ENCODE peak calls at places on chromosomes 4 and X, in seven cellular contexts. W is heart left ventricle, Z is A549, C is HCT116, K is GM12892, V is tibial nerve, I is endothelial cell of umbilical vein. U is an unnamed sample.

GRCh38 chrX:119885554-119886428 is 9.9 kb upstream of the AKAP14 start:
- DNase-seq in I (no peak), C (no peak), W (no peak), K (no peak), Z (peak; percentile 72), V (no peak), U (no peak)

GRCh38 chrX:2811271-2811670 is 17.5 kb upstream of the GYG2 start:
- DNase-seq in I (no peak), Z (no peak), C (no peak), W (no peak), V (no peak), K (no peak), U (no peak)

GRCh38 chr4:165872443-165873297 is at the start of gene TLL1:
- DNase-seq in K (no peak), V (no peak), Z (no peak), C (no peak), I (peak; percentile 50), W (peak; percentile 19), U (no peak)

GRCh38 chrX:9102956-9103355 is 69.0 kb upstream of the FAM9B start:
- DNase-seq in C (no peak), K (no peak), I (no peak), Z (no peak), V (no peak), W (no peak), U (no peak)

GRCh38 chrX:25014366-25014838 is 1.4 kb downstream of the ARX start:
- DNase-seq in K (no peak), C (no peak), Z (no peak), I (no peak), W (no peak), V (no peak), U (no peak)

GRCh38 chr4:5824227-5824626 is 68.7 kb downstream of the CRMP1 start:
- DNase-seq in V (no peak), I (peak; percentile 43), K (no peak), Z (no peak), C (no peak), W (no peak), U (no peak)

GRCh38 chr4:118180776-118181175 is 146.5 kb downstream of the NDST3 start:
- DNase-seq in Z (no peak), W (no peak), I (no peak), V (no peak), C (no peak), K (no peak), U (no peak)

GRCh38 chrX:97074400-97074799 is 190.7 kb downstream of the RPA4 start:
- DNase-seq in I (no peak), Z (no peak), V (no peak), K (no peak), W (no peak), C (no peak), U (no peak)

GRCh38 chrX:18899796-18900380 is 84.0 kb downstream of the PHKA2 start:
- DNase-seq in I (peak; percentile 3), Z (peak; percentile 58), K (no peak), V (no peak), W (no peak), C (no peak), U (no peak)

GRCh38 chr4:139188648-139189416 is 11.8 kb upstream of the ELF2 start:
- DNase-seq in Z (no peak), V (no peak), C (no peak), W (no peak), I (no peak), K (no peak), U (no peak)
- TF ChIP-seq POLR2A in Z (no peak), V (no peak), C (no peak), W (no peak), I (no peak), K (no peak), U (no peak)

GRCh38 chrX:103063191-103063845 is 653 bp downstream of the BEX1 start:
- DNase-seq in W (no peak), Z (no peak), V (no peak), I (peak; percentile 28), C (no peak), K (no peak), U (no peak)

GRCh38 chrX:103066606-103067005 is 2.6 kb upstream of the BEX1 start:
- DNase-seq in I (no peak), C (no peak), V (no peak), Z (no peak), K (no peak), W (no peak), U (no peak)

GRCh38 chrX:103061486-103061885 is 2.5 kb downstream of the BEX1 start:
- DNase-seq in K (no peak), I (no peak), V (no peak), Z (no peak), W (no peak), C (no peak), U (no peak)

DNA sequence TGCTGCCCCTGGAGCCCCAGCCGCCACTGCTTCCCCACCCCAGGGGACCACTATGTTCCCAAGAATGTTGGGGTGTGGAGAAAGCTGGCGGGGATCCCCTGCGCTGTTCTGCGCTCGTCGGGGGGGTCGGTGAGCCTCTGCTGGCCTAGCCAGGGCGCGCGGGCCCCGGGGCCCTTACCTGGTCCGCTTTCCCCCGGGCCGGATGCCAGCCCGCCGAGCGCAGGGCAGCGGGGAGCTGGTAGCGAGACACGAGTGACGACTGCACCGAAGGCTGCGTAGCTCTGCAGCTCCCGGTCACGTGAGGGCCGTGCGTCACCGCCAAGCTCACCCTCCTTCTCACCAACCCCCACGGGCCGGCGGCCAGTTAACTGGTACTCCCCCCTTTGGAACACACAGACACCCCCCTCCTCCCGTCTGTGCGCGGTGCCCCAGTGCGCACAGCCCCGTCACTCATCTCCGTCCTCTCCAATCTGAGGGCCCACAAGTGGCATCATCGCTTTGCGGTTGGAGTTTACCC is at the start of gene BEX1:
- DNase-seq in I (no peak), Z (no peak), C (no peak), V (no peak), W (peak; percentile 28), K (no peak), U (peak; percentile 58)
- TF ChIP-seq POLR2A in I (no peak), Z (no peak), C (no peak), V (no peak), W (no peak), K (no peak), U (no peak)

DNA sequence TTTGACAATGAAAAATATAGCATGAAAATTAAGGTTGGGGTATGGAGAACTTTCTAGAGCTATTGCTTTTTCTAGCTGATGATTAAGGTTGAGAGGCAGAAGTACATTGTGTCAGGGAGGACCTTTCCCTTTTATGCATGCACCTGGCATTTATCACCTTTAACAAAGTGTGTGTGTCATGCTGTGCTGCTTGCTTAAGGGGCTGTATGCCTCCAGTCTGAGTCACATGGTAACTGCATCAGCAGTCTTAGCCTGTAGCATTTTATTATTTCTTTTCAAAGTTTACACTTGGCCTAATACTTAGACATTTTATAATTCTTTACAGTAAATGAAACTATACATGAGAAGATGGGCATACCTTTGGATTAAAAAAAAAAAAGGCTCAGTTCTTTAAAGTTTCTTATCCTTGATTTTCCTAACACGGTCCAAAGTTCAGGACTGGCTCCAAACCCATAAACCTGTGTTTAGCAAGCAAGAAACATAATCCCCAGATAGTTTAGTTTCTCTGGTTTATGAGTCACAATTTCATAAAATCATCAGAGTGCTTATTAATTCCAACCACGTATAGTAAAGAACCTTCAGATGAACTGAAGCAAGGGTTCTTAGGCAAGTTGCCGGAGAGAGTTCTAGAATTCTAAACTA is 14.5 kb downstream of the NPNT start:
- DNase-seq in Z (peak; percentile 13), W (no peak), K (no peak), V (no peak), C (peak; percentile 60), I (no peak), U (no peak)
- TF ChIP-seq POLR2A in Z (no peak), W (no peak), K (no peak), V (no peak), C (no peak), I (no peak), U (no peak)

GRCh38 chr4:38099020-38099600 is 138.9 kb downstream of the PTTG2 start:
- DNase-seq in K (no peak), Z (no peak), V (no peak), W (no peak), C (no peak), I (peak; percentile 12), U (no peak)

GRCh38 chr4:38101563-38101962 is 141.4 kb downstream of the PTTG2 start:
- DNase-seq in C (no peak), V (no peak), W (no peak), K (no peak), Z (no peak), I (no peak), U (no peak)

GRCh38 chr4:38097818-38098217 is 137.6 kb downstream of the PTTG2 start:
- DNase-seq in V (no peak), Z (no peak), W (no peak), C (no peak), I (no peak), K (no peak), U (no peak)

GRCh38 chr4:38100474-38101255 is 140.5 kb downstream of the PTTG2 start:
- DNase-seq in I (no peak), W (no peak), K (no peak), Z (no peak), V (no peak), C (no peak), U (no peak)

GRCh38 chr4:38099908-38100407 is 139.8 kb downstream of the PTTG2 start:
- DNase-seq in Z (no peak), W (no peak), K (no peak), I (peak; percentile 84), C (no peak), V (no peak), U (no peak)
- TF ChIP-seq POLR2A in Z (no peak), W (no peak), K (no peak), I (no peak), C (no peak), V (no peak), U (no peak)

GRCh38 chr4:54225671-54226398 is 3.3 kb upstream of the PDGFRA start:
- DNase-seq in W (no peak), I (no peak), V (no peak), Z (no peak), K (no peak), C (no peak), U (no peak)

GRCh38 chr4:54228064-54228527 is 997 bp upstream of the PDGFRA start:
- DNase-seq in I (no peak), K (no peak), C (no peak), Z (peak; percentile 55), W (peak; percentile 79), V (peak; percentile 68), U (peak; percentile 74)

GRCh38 chr4:54224960-54225670 is 4.0 kb upstream of the PDGFRA start:
- DNase-seq in I (no peak), K (no peak), V (no peak), C (no peak), W (no peak), Z (no peak), U (no peak)

GRCh38 chr4:54227261-54228063 is 1.6 kb upstream of the PDGFRA start:
- DNase-seq in C (no peak), I (peak; percentile 67), K (no peak), Z (peak; percentile 44), W (no peak), V (no peak), U (no peak)

GRCh38 chr4:54226399-54227260 is 2.5 kb upstream of the PDGFRA start:
- DNase-seq in V (peak; percentile 66), Z (no peak), C (no peak), I (no peak), W (peak; percentile 70), K (no peak), U (peak; percentile 56)
- TF ChIP-seq POLR2A in V (peak; percentile 37), Z (no peak), C (no peak), I (no peak), W (peak; percentile 67), K (no peak), U (peak; percentile 47)